ENCODE peak calls at places on chromosomes 16 and 17, in six cellular contexts. F is T-helper 2 cell; D is stimulated activated naive B cell treated with anti-CD40 and anti-IgM and Interleukin-4, amounts not matched to agents 10 μg/mL and 1 μg/mL and 100 μg/mL, for 72 hours; V is mucosa of gallbladder; M is substantia nigra; U is AG09309. B is an unnamed sample.

GRCh38 chr17:2421315-2422147 is 20.7 kb upstream of the MNT start:
- DNase-seq in M (no peak), V (no peak), F (no peak), U (no peak), D (no peak), B (peak; percentile 72)

GRCh38 chr16:19411298-19411697 is 6.4 kb upstream of the TMC5 start:
- DNase-seq in D (no peak), V (no peak), M (no peak), F (no peak), U (no peak), B (no peak)

GRCh38 chr16:9053006-9053601 is 38.3 kb upstream of the HAPSTR1 start:
- DNase-seq in M (no peak), V (peak; percentile 30), D (peak; percentile 21), F (no peak), U (no peak), B (peak; percentile 91)

GRCh38 chr16:535446-536405 is 8.2 kb downstream of the CAPN15 start:
- DNase-seq in M (no peak), V (peak; percentile 65), F (no peak), D (no peak), U (no peak), B (no peak)

GRCh38 chr16:50853329-50853728 is 111.4 kb downstream of the CYLD start:
- DNase-seq in V (no peak), U (no peak), F (no peak), D (no peak), M (no peak), B (no peak)

GRCh38 chr17:49365667-49366066 is 3.6 kb upstream of the ZNF652 start:
- DNase-seq in V (no peak), M (no peak), D (no peak), F (peak; percentile 58), U (no peak), B (peak; percentile 71)

GRCh38 chr17:78923660-78924453 is 1.3 kb downstream of the TIMP2 start:
- DNase-seq in V (peak; percentile 80), F (peak; percentile 43), U (no peak), M (no peak), D (peak; percentile 68), B (peak; percentile 86)

GRCh38 chr16:56615353-56615752 is 7.0 kb downstream of the MT2A start:
- DNase-seq in D (no peak), F (no peak), U (no peak), M (no peak), V (no peak), B (no peak)

GRCh38 chr17:68697850-68698313 is 96.7 kb upstream of the FAM20A start:
- DNase-seq in D (no peak), U (no peak), V (no peak), M (no peak), F (no peak), B (no peak)

GRCh38 chr17:39979865-39980401 is 674 bp upstream of the PSMD3 start:
- DNase-seq in V (no peak), M (no peak), F (no peak), D (peak; percentile 17), U (no peak), B (peak; percentile 19)

GRCh38 chr16:69761983-69762842 is at the start of gene WWP2:
- DNase-seq in M (no peak), V (peak; percentile 75), F (peak; percentile 89), D (peak; percentile 64), U (no peak), B (peak; percentile 75)